ENCODE peak calls at places on chromosomes 5 and 9, in seven cellular contexts. Q, G, V, D, C, N and I are unnamed samples.

GRCh38 chr9:1071730-1072129 is 21.6 kb downstream of the DMRT2 start:
- DNase-seq in G (no peak), Q (no peak), N (no peak), V (peak), D (no peak), C (no peak), I (no peak)

GRCh38 chr5:90169078-90169477 is 240.5 kb downstream of the CETN3 start:
- DNase-seq in N (no peak), D (no peak), C (no peak), G (peak), V (no peak), Q (no peak), I (no peak)

GRCh38 chr9:83969602-83970001 is 10.4 kb downstream of the HNRNPK start:
- DNase-seq in Q (no peak), N (no peak), C (no peak), D (no peak), G (no peak), V (no peak), I (no peak)

GRCh38 chr5:81164936-81165335 is 68.2 kb upstream of the CKMT2 start:
- DNase-seq in D (no peak), G (no peak), Q (no peak), C (no peak), V (no peak), N (no peak), I (peak)

GRCh38 chr9:127955294-127956015 is 17.8 kb upstream of the DPM2 start:
- DNase-seq in D (peak), C (peak), G (peak), Q (peak), N (peak), V (peak), I (no peak)

GRCh38 chr9:129166962-129167557 is 11.0 kb downstream of the IER5L start:
- DNase-seq in C (peak), G (peak), D (no peak), V (peak), N (peak), Q (no peak), I (peak)

GRCh38 chr5:92505925-92506324 is 1075.1 kb downstream of the NR2F1-AS1 start:
- DNase-seq in G (no peak), D (no peak), N (no peak), V (no peak), C (no peak), Q (no peak), I (no peak)

GRCh38 chr5:143115381-143115780 is 288.1 kb downstream of the NR3C1 start:
- DNase-seq in C (no peak), D (no peak), Q (no peak), G (no peak), V (no peak), N (no peak), I (peak)

GRCh38 chr5:177496111-177497010 is 1.0 kb downstream of the PDLIM7 start:
- DNase-seq in D (no peak), C (peak), G (peak), V (peak), N (peak), Q (no peak), I (peak)

GRCh38 chr5:72651779-72652178 is 144.6 kb upstream of the ZNF366 start:
- DNase-seq in C (no peak), Q (no peak), N (no peak), V (no peak), G (no peak), D (no peak), I (no peak)

GRCh38 chr9:76571288-76572204 is 112.6 kb downstream of the GCNT1 start:
- DNase-seq in G (no peak), D (no peak), C (no peak), V (peak), N (no peak), Q (no peak), I (peak)

GRCh38 chr5:44875661-44876250 is 67.0 kb downstream of the MRPS30 start:
- DNase-seq in V (no peak), Q (no peak), C (no peak), N (no peak), D (no peak), G (no peak), I (no peak)

GRCh38 chr5:112529525-112529924 is 110.4 kb upstream of the EPB41L4A start:
- DNase-seq in C (no peak), G (no peak), D (no peak), Q (no peak), V (no peak), N (no peak), I (no peak)

GRCh38 chr5:55429221-55429620 is 105.5 kb downstream of the PLPP1 start:
- DNase-seq in N (no peak), Q (no peak), G (no peak), C (no peak), D (no peak), V (no peak), I (no peak)

GRCh38 chr5:174571662-174572397 is 152.6 kb upstream of the MSX2 start:
- DNase-seq in G (no peak), D (no peak), C (no peak), V (peak), N (no peak), Q (peak), I (peak)

GRCh38 chr5:73135429-73136276 is 15.3 kb downstream of the TMEM171 start:
- DNase-seq in N (no peak), D (no peak), G (no peak), Q (no peak), V (no peak), C (no peak), I (peak)

GRCh38 chr5:93162201-93162654 is 418.8 kb downstream of the NR2F1-AS1 start:
- DNase-seq in Q (no peak), D (no peak), N (no peak), C (no peak), V (no peak), G (no peak), I (no peak)

GRCh38 chr9:446074-446699 is 231.5 kb downstream of the DOCK8 start:
- DNase-seq in G (no peak), D (no peak), C (no peak), V (no peak), N (peak), Q (no peak), I (no peak)

GRCh38 chr5:50666261-50667078 is at the start of gene PARP8:
- DNase-seq in G (peak), V (peak), C (peak), Q (peak), D (peak), N (peak), I (peak)

GRCh38 chr5:59356813-59357381 is 536.6 kb downstream of the PDE4D start:
- DNase-seq in D (no peak), G (no peak), N (peak), Q (peak), V (no peak), C (no peak), I (no peak)

GRCh38 chr5:160311491-160312138 is 749 bp downstream of the CCNJL start:
- DNase-seq in D (no peak), Q (no peak), V (no peak), G (peak), C (no peak), N (peak), I (peak)

GRCh38 chr5:145585443-145586148 is 249.5 kb downstream of the PRELID2 start:
- DNase-seq in Q (no peak), D (no peak), C (no peak), G (no peak), N (no peak), V (no peak), I (no peak)

GRCh38 chr5:42854795-42855194 is 43.1 kb upstream of the SELENOP start:
- DNase-seq in C (no peak), Q (no peak), N (no peak), D (no peak), G (no peak), V (peak), I (no peak)

GRCh38 chr9:85136978-85137377 is 467.4 kb downstream of the NTRK2 start:
- DNase-seq in Q (no peak), V (no peak), D (no peak), C (no peak), G (no peak), N (no peak), I (no peak)

GRCh38 chr9:128118971-128119665 is 8.4 kb downstream of the PTGES2 start:
- DNase-seq in V (peak), N (peak), G (peak), Q (peak), C (peak), D (no peak), I (peak)

GRCh38 chr5:91118802-91119201 is 264.3 kb downstream of the ARRDC3 start:
- DNase-seq in V (no peak), C (no peak), Q (no peak), N (no peak), G (no peak), D (no peak), I (no peak)

GRCh38 chr5:43039468-43040286 is 442 bp downstream of the ANXA2R start:
- DNase-seq in V (peak), C (peak), Q (peak), G (peak), D (peak), N (peak), I (peak)

GRCh38 chr9:91119679-91120078 is 242.0 kb downstream of the AUH start:
- DNase-seq in D (no peak), V (no peak), N (no peak), C (no peak), G (no peak), Q (no peak), I (no peak)

GRCh38 chr9:137293094-137293481 is 9.0 kb downstream of the NRARP start:
- DNase-seq in N (peak), C (no peak), G (peak), D (no peak), Q (no peak), V (no peak), I (no peak)

GRCh38 chr9:137294684-137295312 is 7.3 kb downstream of the NRARP start:
- DNase-seq in D (no peak), C (no peak), G (peak), Q (no peak), V (peak), N (peak), I (peak)

GRCh38 chr9:137293482-137294090 is 8.5 kb downstream of the NRARP start:
- DNase-seq in Q (no peak), V (peak), N (peak), D (no peak), G (peak), C (no peak), I (no peak)

GRCh38 chr9:137295313-137296213 is 6.5 kb downstream of the NRARP start:
- DNase-seq in Q (no peak), G (peak), V (peak), N (peak), D (peak), C (no peak), I (peak)

DNA sequence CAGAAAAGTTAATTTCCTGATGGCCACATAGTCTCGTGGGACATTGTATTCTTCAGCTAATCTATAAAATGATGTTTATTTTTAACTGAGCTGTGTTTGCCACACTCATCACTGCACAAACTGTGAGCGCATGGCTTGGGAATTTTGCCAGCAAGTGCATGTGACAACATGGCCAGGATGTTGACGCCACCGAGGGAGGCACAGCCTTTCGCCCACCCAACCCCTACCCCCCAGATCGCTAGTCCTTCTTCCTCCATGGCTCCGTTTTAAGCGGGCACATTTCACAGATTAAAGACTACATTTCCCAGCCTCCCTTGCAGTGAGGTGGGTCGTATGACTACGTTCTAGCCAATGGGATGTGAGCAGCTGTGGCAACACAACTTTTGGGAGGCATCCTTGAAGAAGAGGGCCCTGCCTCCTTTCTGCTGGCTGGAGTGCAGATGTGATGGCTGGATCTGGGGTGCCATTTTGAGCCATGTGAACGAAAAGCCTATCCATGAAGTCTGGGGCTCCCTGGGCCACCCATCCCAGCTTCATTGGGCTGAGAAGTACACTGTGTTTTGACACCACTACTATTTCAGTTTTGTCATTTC is 7.9 kb downstream of the NRARP start:
- DNase-seq in G (peak), N (peak), Q (no peak), C (no peak), D (no peak), V (no peak), I (no peak)
- H3K27ac ChIP-seq in G (peak), N (peak), Q (peak), C (no peak), D (no peak), V (peak), I (no peak)

GRCh38 chr5:37182667-37183066 is 66.5 kb downstream of the CPLANE1 start:
- DNase-seq in N (no peak), D (no peak), C (no peak), Q (no peak), G (no peak), V (no peak), I (no peak)
- H3K27ac ChIP-seq in N (no peak), D (no peak), C (no peak), Q (no peak), G (no peak), V (no peak), I (no peak)

DNA sequence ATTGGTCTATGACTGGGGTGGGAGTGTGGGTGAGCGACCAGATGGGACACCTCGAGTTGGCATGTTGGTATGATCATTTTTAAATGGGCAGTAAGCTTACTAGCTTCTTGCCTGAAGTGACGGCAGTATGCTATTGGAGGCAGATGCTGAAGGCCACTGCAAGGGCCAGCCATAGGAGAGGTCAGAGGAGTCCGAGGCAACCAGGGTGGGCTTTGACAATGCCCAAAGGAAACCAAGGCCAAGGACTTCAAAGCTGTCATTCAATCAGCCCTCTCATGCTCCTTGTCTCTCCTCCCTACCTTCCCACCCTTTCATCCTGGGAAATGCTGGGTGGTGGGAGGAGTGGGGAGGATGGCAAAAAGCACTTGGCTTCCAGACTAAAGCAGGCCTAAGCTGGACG is 57.1 kb upstream of the GLRX start:
- DNase-seq in N (no peak), Q (no peak), V (no peak), G (no peak), D (no peak), C (no peak), I (no peak)
- H3K27ac ChIP-seq in N (no peak), Q (peak), V (peak), G (no peak), D (no peak), C (no peak), I (no peak)

DNA sequence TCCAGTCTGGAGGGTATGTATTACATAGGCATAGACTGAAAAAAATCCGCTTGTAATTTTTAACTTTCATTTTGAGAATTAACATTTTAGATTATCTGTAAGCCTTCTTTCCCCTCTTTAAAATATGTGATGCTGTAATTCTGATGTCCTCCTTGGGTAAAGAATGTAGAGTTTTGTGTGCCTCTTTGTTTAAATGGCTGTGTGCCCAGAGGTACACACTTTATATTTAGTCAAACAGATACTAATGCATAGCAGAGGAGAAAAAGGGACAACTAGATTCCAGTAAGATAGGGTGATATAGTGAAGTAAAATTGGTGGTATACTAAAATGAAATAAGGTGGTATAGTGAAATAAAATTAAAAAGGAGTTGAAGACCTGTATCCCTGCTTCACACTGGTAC is 1.3 kb downstream of the FBXO38 start:
- DNase-seq in Q (no peak), G (no peak), V (no peak), D (no peak), N (no peak), C (no peak), I (no peak)
- H3K27ac ChIP-seq in Q (no peak), G (no peak), V (no peak), D (peak), N (no peak), C (no peak), I (peak)

GRCh38 chr5:961002-961710 is 47.4 kb upstream of the NKD2 start:
- DNase-seq in Q (no peak), G (peak), D (no peak), C (peak), V (no peak), N (peak), I (peak)

GRCh38 chr5:958701-959571 is 49.7 kb upstream of the NKD2 start:
- DNase-seq in G (no peak), D (no peak), C (peak), Q (peak), N (peak), V (peak), I (peak)

GRCh38 chr5:961711-962240 is 46.8 kb upstream of the NKD2 start:
- DNase-seq in V (no peak), N (peak), D (no peak), G (no peak), C (no peak), Q (no peak), I (peak)

GRCh38 chr5:960551-960950 is 48.1 kb upstream of the NKD2 start:
- DNase-seq in D (no peak), G (no peak), N (peak), Q (peak), C (peak), V (no peak), I (peak)

GRCh38 chr5:959581-960531 is 48.7 kb upstream of the NKD2 start:
- DNase-seq in C (peak), V (no peak), Q (peak), G (no peak), D (no peak), N (peak), I (peak)
- H3K27ac ChIP-seq in C (no peak), V (no peak), Q (peak), G (no peak), D (no peak), N (no peak), I (no peak)